ENCODE peak calls at places on chromosomes 5 and 9, in eight cellular contexts. R is progenitor cell of endocrine pancreas, V is Panc1, D is cardiac muscle cell, A is foreskin fibroblast, T is endothelial cell, X is prostate gland, E is astrocyte of the cerebellum. C is an unnamed sample.

GRCh38 chr9:35948901-35949318 is 9.0 kb downstream of the OR2S2 start:
- DNase-seq in R (no peak), V (no peak), D (peak), A (no peak), T (no peak), X (no peak), E (no peak), C (no peak)

GRCh38 chr5:27608992-27609391 is 570.6 kb upstream of the CDH9 start:
- DNase-seq in R (no peak), V (no peak), D (no peak), A (no peak), T (no peak), X (no peak), E (no peak), C (no peak)

GRCh38 chr9:21770877-21771560 is 31.4 kb upstream of the MTAP start:
- DNase-seq in R (no peak), V (no peak), D (no peak), A (peak), T (no peak), X (no peak), E (peak), C (no peak)

GRCh38 chr9:114204265-114204664 is 48.9 kb downstream of the COL27A1 start:
- DNase-seq in R (no peak), V (no peak), D (no peak), A (no peak), T (no peak), X (no peak), E (no peak), C (no peak)

GRCh38 chr5:2748841-2749513 is 2.5 kb downstream of the IRX2 start:
- DNase-seq in R (no peak), V (no peak), D (no peak), A (no peak), T (no peak), X (no peak), E (no peak), C (no peak)

GRCh38 chr9:135951889-135952663 is 9.1 kb downstream of the UBAC1 start:
- DNase-seq in R (no peak), V (no peak), D (peak), A (peak), T (no peak), X (peak), E (peak), C (no peak)

GRCh38 chr5:136042665-136043121 is 13.9 kb downstream of the TGFBI start:
- DNase-seq in R (no peak), V (no peak), D (no peak), A (no peak), T (no peak), X (no peak), E (no peak), C (no peak)

GRCh38 chr5:96338624-96339023 is 94.4 kb downstream of the PCSK1 start:
- DNase-seq in R (no peak), V (no peak), D (no peak), A (peak), T (no peak), X (peak), E (no peak), C (no peak)

GRCh38 chr5:172364773-172365172 is 81.2 kb upstream of the UBTD2 start:
- DNase-seq in R (no peak), V (no peak), D (no peak), A (no peak), T (no peak), X (no peak), E (no peak), C (no peak)

GRCh38 chr5:165076686-165077085 is 1571.3 kb downstream of the MAT2B start:
- DNase-seq in R (no peak), V (no peak), D (no peak), A (no peak), T (no peak), X (no peak), E (no peak), C (no peak)

GRCh38 chr5:119418782-119419101 is 33.6 kb upstream of the HSD17B4 start:
- DNase-seq in R (no peak), V (no peak), D (no peak), A (no peak), T (no peak), X (peak), E (no peak), C (no peak)
- TF ChIP-seq CTCF in R (no peak), V (no peak), D (no peak), A (no peak), T (no peak), X (no peak), E (no peak), C (no peak)

GRCh38 chr9:92950359-92950955 is 3.1 kb downstream of the FGD3 start:
- DNase-seq in R (no peak), V (no peak), D (no peak), A (no peak), T (no peak), X (no peak), E (no peak), C (no peak)
- TF ChIP-seq CTCF in R (no peak), V (no peak), D (no peak), A (no peak), T (no peak), X (no peak), E (no peak), C (no peak)

GRCh38 chr5:176541338-176542134 is 4.3 kb upstream of the RNF44 start:
- DNase-seq in R (no peak), V (no peak), D (peak), A (peak), T (peak), X (peak), E (no peak), C (no peak)

GRCh38 chr5:176540956-176541337 is 3.7 kb upstream of the RNF44 start:
- DNase-seq in R (no peak), V (no peak), D (no peak), A (no peak), T (no peak), X (no peak), E (no peak), C (no peak)

GRCh38 chr5:176543428-176544182 is 5.5 kb upstream of the CDHR2 start:
- DNase-seq in R (peak), V (no peak), D (peak), A (peak), T (no peak), X (peak), E (no peak), C (no peak)

GRCh38 chr5:176542135-176542595 is 5.0 kb upstream of the RNF44 start:
- DNase-seq in R (no peak), V (no peak), D (no peak), A (no peak), T (no peak), X (no peak), E (no peak), C (no peak)

GRCh38 chr5:176542596-176543427 is 5.6 kb upstream of the RNF44 start:
- DNase-seq in R (no peak), V (no peak), D (peak), A (peak), T (peak), X (no peak), E (no peak), C (no peak)
- TF ChIP-seq CTCF in R (peak), V (no peak), D (no peak), A (no peak), T (no peak), X (peak), E (no peak), C (peak)

GRCh38 chr9:98644011-98644410 is 64.7 kb downstream of the GABBR2 start:
- DNase-seq in R (no peak), V (no peak), D (no peak), A (no peak), T (no peak), X (no peak), E (no peak), C (no peak)

GRCh38 chr9:98640394-98640793 is 68.3 kb downstream of the GABBR2 start:
- DNase-seq in R (no peak), V (no peak), D (no peak), A (no peak), T (no peak), X (no peak), E (no peak), C (no peak)

GRCh38 chr9:98641675-98642074 is 67.1 kb downstream of the GABBR2 start:
- DNase-seq in R (no peak), V (no peak), D (no peak), A (no peak), T (no peak), X (no peak), E (no peak), C (no peak)

GRCh38 chr9:98639133-98639532 is 69.6 kb downstream of the GABBR2 start:
- DNase-seq in R (no peak), V (no peak), D (no peak), A (no peak), T (no peak), X (no peak), E (no peak), C (no peak)

DNA sequence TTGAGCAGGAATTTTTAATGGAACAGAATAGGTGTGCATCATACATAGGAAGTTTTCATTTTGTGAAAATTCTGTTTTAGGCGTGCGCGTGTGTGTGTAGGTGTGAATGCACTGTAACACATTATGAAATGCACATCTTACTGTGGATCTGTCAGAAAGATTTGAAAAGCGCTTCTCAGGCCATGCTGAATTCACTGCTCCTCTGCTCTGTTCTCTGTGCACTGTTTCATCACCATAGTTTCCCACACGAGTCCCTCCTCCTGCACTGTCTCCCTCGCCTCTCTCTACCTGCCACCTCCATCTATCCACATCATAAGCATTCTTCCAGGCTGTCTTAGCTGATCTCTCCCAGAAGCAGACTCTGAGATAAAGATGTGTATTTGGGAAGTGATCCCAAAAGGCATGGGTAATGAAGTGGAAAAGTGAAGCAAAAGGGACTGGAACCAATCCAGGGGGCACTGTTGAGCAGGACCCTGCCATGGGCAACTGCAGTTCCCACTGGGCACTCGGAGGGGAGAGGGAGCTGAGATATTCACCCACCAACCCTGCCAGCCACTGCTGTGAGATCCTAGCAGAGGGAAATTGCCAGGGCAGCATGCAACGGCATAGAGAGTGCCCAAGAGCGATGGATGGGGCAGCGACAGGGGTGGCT is 65.9 kb downstream of the GABBR2 start:
- DNase-seq in R (no peak), V (no peak), D (no peak), A (no peak), T (no peak), X (no peak), E (no peak), C (no peak)
- TF ChIP-seq CTCF in R (no peak), V (peak), D (no peak), A (no peak), T (no peak), X (no peak), E (no peak), C (no peak)

DNA sequence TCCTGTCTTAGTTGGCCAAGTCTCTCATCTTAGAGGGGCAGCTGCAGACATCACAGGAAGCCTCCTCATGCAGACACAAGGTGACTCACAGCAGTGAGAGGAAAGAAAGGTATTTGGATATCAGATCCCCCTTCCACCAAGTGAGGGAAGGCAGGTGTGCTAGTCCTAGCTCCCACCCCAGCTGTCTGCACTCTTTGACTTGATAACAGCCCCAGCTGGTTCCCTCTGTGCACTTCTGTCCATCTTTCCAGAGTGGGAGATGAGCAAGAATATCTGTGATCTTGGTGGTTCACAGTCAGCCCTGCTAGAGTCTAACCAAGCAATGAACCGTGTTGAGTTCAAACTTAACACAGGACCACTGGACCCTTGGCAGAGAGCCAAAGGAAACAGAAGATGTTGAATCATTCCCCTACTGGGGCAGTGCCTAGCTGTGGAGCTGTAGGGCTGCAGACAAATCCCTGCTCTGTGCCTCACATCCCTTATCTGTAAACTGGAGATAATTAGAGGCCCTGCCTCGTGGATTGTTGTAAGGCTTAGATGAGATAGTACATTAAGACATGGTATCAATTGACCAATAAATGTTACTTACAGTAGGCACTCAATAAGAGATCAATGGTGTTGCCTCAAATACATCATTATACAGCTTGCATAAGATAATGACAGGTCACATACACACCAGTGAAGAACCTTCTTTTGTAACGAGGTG is 39.1 kb downstream of the SH3RF2 start:
- DNase-seq in R (no peak), V (peak), D (peak), A (peak), T (no peak), X (no peak), E (peak), C (no peak)
- TF ChIP-seq CTCF in R (no peak), V (no peak), D (no peak), A (no peak), T (no peak), X (no peak), E (no peak), C (no peak)

GRCh38 chr9:7591501-7591900 is 208.1 kb downstream of the DMAC1 start:
- DNase-seq in R (no peak), V (no peak), D (no peak), A (no peak), T (no peak), X (no peak), E (no peak), C (no peak)

GRCh38 chr9:7597716-7598115 is 201.9 kb downstream of the DMAC1 start:
- DNase-seq in R (no peak), V (no peak), D (no peak), A (no peak), T (no peak), X (no peak), E (no peak), C (no peak)

DNA sequence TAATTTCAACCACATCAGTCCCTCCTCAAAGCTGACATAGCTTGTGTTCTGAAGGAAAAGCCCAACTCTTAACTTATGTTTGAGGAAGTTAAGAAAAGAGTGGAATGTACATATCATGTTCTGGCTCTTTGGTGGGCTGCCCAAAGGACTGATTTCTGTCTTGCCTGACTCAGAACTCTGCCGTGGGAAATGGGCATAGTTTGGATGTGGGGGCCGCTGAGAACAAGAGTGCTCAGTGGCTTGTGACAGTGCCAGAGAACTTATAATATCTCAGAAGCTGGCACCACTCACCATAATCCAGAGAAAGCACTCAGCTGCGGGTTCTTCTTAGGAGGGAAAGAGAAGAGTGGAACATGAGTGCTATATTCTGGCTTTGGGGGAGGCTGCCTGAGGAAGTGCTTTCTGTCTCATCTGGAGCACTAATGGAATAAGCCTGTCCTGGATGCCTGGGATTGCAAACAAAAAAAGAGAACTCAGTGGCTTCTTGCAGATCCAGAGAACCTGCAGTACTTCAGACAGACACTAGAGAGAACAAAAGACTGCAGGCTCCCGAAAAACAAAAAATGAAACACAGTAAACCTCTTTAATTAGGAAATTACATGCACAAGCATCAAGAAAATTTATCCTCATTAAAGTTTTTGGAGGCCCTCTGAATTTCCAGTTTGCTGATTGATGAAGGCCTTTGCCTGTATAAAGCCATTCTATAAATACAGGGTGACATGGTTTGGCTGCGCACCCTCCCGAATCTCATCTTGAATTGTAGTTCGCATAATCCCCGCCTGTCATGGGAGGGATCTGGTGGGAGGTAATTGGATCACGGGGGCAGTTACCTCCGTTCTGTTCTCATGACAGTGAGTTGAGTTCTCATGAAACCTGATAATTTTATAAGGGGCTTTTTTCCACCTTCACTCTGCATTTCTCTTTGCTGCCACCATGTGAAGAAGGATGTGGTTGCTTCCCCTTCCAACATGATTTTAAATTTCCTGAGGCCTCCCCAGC is 207.0 kb downstream of the DMAC1 start:
- DNase-seq in R (no peak), V (no peak), D (peak), A (peak), T (no peak), X (no peak), E (no peak), C (no peak)
- TF ChIP-seq CTCF in R (peak), V (no peak), D (no peak), A (no peak), T (peak), X (no peak), E (peak), C (peak)

GRCh38 chr5:61674403-61674802 is 342.3 kb downstream of the ZSWIM6 start:
- DNase-seq in R (no peak), V (no peak), D (no peak), A (no peak), T (no peak), X (no peak), E (no peak), C (no peak)

GRCh38 chr5:61673007-61673735 is 341.1 kb downstream of the ZSWIM6 start:
- DNase-seq in R (no peak), V (no peak), D (no peak), A (peak), T (no peak), X (no peak), E (peak), C (no peak)

GRCh38 chr5:61677220-61677619 is 345.2 kb downstream of the ZSWIM6 start:
- DNase-seq in R (no peak), V (no peak), D (no peak), A (no peak), T (no peak), X (no peak), E (no peak), C (no peak)

GRCh38 chr5:61678966-61679365 is 346.9 kb downstream of the ZSWIM6 start:
- DNase-seq in R (no peak), V (no peak), D (no peak), A (no peak), T (no peak), X (no peak), E (no peak), C (no peak)

GRCh38 chr5:61675015-61675692 is 343.1 kb downstream of the ZSWIM6 start:
- DNase-seq in R (no peak), V (no peak), D (no peak), A (no peak), T (no peak), X (no peak), E (no peak), C (no peak)
- TF ChIP-seq CTCF in R (peak), V (peak), D (no peak), A (no peak), T (peak), X (peak), E (peak), C (peak)

DNA sequence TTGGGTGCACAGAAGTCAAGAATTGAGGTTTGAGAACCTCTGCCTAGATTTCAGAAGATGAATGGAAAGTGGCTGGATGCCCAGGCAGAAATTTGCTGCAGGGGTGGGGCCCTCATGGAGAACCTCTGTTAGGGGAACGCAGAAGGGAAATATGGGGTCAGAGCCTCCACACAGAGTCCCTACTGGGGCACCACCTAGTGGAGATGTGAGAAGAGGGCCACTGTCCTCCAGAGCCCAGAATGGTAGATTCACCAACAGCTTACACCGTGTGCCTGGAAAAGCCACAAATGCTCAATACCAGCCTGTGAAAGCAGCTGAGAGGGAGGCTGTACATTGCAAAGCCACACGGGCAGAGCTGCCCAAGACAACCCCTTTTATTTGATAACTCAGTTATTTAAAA is 383.5 kb downstream of the TLE4 start:
- DNase-seq in R (no peak), V (no peak), D (no peak), A (no peak), T (no peak), X (no peak), E (no peak), C (no peak)
- TF ChIP-seq CTCF in R (no peak), V (no peak), D (peak), A (peak), T (no peak), X (no peak), E (peak), C (no peak)

GRCh38 chr5:24005384-24005783 is 498.0 kb downstream of the PRDM9 start:
- DNase-seq in R (no peak), V (no peak), D (no peak), A (peak), T (no peak), X (no peak), E (no peak), C (no peak)
- TF ChIP-seq CTCF in R (peak), V (no peak), D (no peak), A (no peak), T (no peak), X (peak), E (no peak), C (peak)

C was measured in type B pancreatic cell.